ENCODE peak calls at places on chromosomes 13 and 19, in six cellular contexts. One of them, this sample, is unnamed.

GRCh38 chr19:55543567-55543966 is 1.8 kb downstream of the SBK3 start:
- DNase-seq in D341Med: no peak
- DNase-seq in effector memory CD8-positive, alpha-beta T cell: no peak
- DNase-seq in left ventricle myocardium inferior: no peak
- DNase-seq in CD8-positive, alpha-beta memory T cell: no peak
- DNase-seq in activated T-helper 1 cell treated with anti-CD3 and anti-CD28 coated beads, Interleukin-2, amount 50 U/mL, for 16 hours: no peak
- DNase-seq in this sample: no peak

GRCh38 chr13:34722931-34723330 is 219.1 kb upstream of the NBEA start:
- DNase-seq in activated T-helper 1 cell treated with anti-CD3 and anti-CD28 coated beads, Interleukin-2, amount 50 U/mL, for 16 hours: no peak
- DNase-seq in left ventricle myocardium inferior: no peak
- DNase-seq in D341Med: no peak
- DNase-seq in CD8-positive, alpha-beta memory T cell: no peak
- DNase-seq in effector memory CD8-positive, alpha-beta T cell: no peak
- DNase-seq in this sample: no peak

GRCh38 chr19:2117215-2117960 is 20.7 kb downstream of the IZUMO4 start:
- DNase-seq in CD8-positive, alpha-beta memory T cell: no peak
- DNase-seq in left ventricle myocardium inferior: no peak
- DNase-seq in activated T-helper 1 cell treated with anti-CD3 and anti-CD28 coated beads, Interleukin-2, amount 50 U/mL, for 16 hours: no peak
- DNase-seq in effector memory CD8-positive, alpha-beta T cell: no peak
- DNase-seq in D341Med: no peak
- DNase-seq in this sample: no peak

GRCh38 chr13:101654916-101655315 is 202.4 kb downstream of the ITGBL1 start:
- DNase-seq in D341Med: no peak
- DNase-seq in activated T-helper 1 cell treated with anti-CD3 and anti-CD28 coated beads, Interleukin-2, amount 50 U/mL, for 16 hours: no peak
- DNase-seq in left ventricle myocardium inferior: no peak
- DNase-seq in effector memory CD8-positive, alpha-beta T cell: no peak
- DNase-seq in CD8-positive, alpha-beta memory T cell: no peak
- DNase-seq in this sample: no peak

GRCh38 chr13:73722120-73722519 is 412.1 kb downstream of the KLF12 start:
- DNase-seq in effector memory CD8-positive, alpha-beta T cell: no peak
- DNase-seq in activated T-helper 1 cell treated with anti-CD3 and anti-CD28 coated beads, Interleukin-2, amount 50 U/mL, for 16 hours: no peak
- DNase-seq in D341Med: peak
- DNase-seq in CD8-positive, alpha-beta memory T cell: no peak
- DNase-seq in left ventricle myocardium inferior: no peak
- DNase-seq in this sample: no peak

GRCh38 chr13:103839460-103839859 is 773.2 kb upstream of the SLC10A2 start:
- DNase-seq in left ventricle myocardium inferior: no peak
- DNase-seq in effector memory CD8-positive, alpha-beta T cell: no peak
- DNase-seq in CD8-positive, alpha-beta memory T cell: no peak
- DNase-seq in activated T-helper 1 cell treated with anti-CD3 and anti-CD28 coated beads, Interleukin-2, amount 50 U/mL, for 16 hours: no peak
- DNase-seq in D341Med: no peak
- DNase-seq in this sample: no peak

GRCh38 chr19:13160557-13160956 is 10.3 kb downstream of the IER2 start:
- DNase-seq in activated T-helper 1 cell treated with anti-CD3 and anti-CD28 coated beads, Interleukin-2, amount 50 U/mL, for 16 hours: no peak
- DNase-seq in D341Med: no peak
- DNase-seq in effector memory CD8-positive, alpha-beta T cell: no peak
- DNase-seq in CD8-positive, alpha-beta memory T cell: no peak
- DNase-seq in left ventricle myocardium inferior: no peak
- DNase-seq in this sample: no peak

GRCh38 chr13:46154136-46154854 is 27.7 kb downstream of the LCP1 start:
- DNase-seq in D341Med: no peak
- DNase-seq in left ventricle myocardium inferior: no peak
- DNase-seq in effector memory CD8-positive, alpha-beta T cell: no peak
- DNase-seq in CD8-positive, alpha-beta memory T cell: no peak
- DNase-seq in activated T-helper 1 cell treated with anti-CD3 and anti-CD28 coated beads, Interleukin-2, amount 50 U/mL, for 16 hours: no peak
- DNase-seq in this sample: no peak

GRCh38 chr19:41616785-41617621 is 9.9 kb downstream of the CEACAM4 start:
- DNase-seq in CD8-positive, alpha-beta memory T cell: no peak
- DNase-seq in D341Med: no peak
- DNase-seq in activated T-helper 1 cell treated with anti-CD3 and anti-CD28 coated beads, Interleukin-2, amount 50 U/mL, for 16 hours: no peak
- DNase-seq in effector memory CD8-positive, alpha-beta T cell: no peak
- DNase-seq in left ventricle myocardium inferior: no peak
- DNase-seq in this sample: no peak

GRCh38 chr13:46211116-46211515 is 612 bp upstream of the LRRC63 start:
- DNase-seq in D341Med: no peak
- DNase-seq in activated T-helper 1 cell treated with anti-CD3 and anti-CD28 coated beads, Interleukin-2, amount 50 U/mL, for 16 hours: peak
- DNase-seq in left ventricle myocardium inferior: no peak
- DNase-seq in effector memory CD8-positive, alpha-beta T cell: peak
- DNase-seq in CD8-positive, alpha-beta memory T cell: no peak
- DNase-seq in this sample: no peak

GRCh38 chr13:25973085-25973484 is 78.7 kb downstream of the SHISA2 start:
- DNase-seq in left ventricle myocardium inferior: no peak
- DNase-seq in CD8-positive, alpha-beta memory T cell: no peak
- DNase-seq in D341Med: no peak
- DNase-seq in effector memory CD8-positive, alpha-beta T cell: no peak
- DNase-seq in activated T-helper 1 cell treated with anti-CD3 and anti-CD28 coated beads, Interleukin-2, amount 50 U/mL, for 16 hours: no peak
- DNase-seq in this sample: no peak

GRCh38 chr13:24040835-24041234 is 119.7 kb upstream of the SPATA13 start:
- DNase-seq in D341Med: no peak
- DNase-seq in activated T-helper 1 cell treated with anti-CD3 and anti-CD28 coated beads, Interleukin-2, amount 50 U/mL, for 16 hours: no peak
- DNase-seq in CD8-positive, alpha-beta memory T cell: no peak
- DNase-seq in effector memory CD8-positive, alpha-beta T cell: no peak
- DNase-seq in left ventricle myocardium inferior: no peak
- DNase-seq in this sample: no peak

GRCh38 chr13:99403458-99403971 is 96.3 kb upstream of the GPR183 start:
- DNase-seq in activated T-helper 1 cell treated with anti-CD3 and anti-CD28 coated beads, Interleukin-2, amount 50 U/mL, for 16 hours: no peak
- DNase-seq in CD8-positive, alpha-beta memory T cell: peak
- DNase-seq in effector memory CD8-positive, alpha-beta T cell: peak
- DNase-seq in D341Med: no peak
- DNase-seq in left ventricle myocardium inferior: no peak
- DNase-seq in this sample: no peak

GRCh38 chr13:32060319-32060924 is 28.8 kb downstream of the FRY start:
- DNase-seq in D341Med: no peak
- DNase-seq in effector memory CD8-positive, alpha-beta T cell: no peak
- DNase-seq in activated T-helper 1 cell treated with anti-CD3 and anti-CD28 coated beads, Interleukin-2, amount 50 U/mL, for 16 hours: no peak
- DNase-seq in left ventricle myocardium inferior: peak
- DNase-seq in CD8-positive, alpha-beta memory T cell: no peak
- DNase-seq in this sample: no peak

GRCh38 chr13:37747071-37747612 is 122.4 kb downstream of the TRPC4 start:
- DNase-seq in D341Med: no peak
- DNase-seq in left ventricle myocardium inferior: no peak
- DNase-seq in effector memory CD8-positive, alpha-beta T cell: no peak
- DNase-seq in CD8-positive, alpha-beta memory T cell: no peak
- DNase-seq in activated T-helper 1 cell treated with anti-CD3 and anti-CD28 coated beads, Interleukin-2, amount 50 U/mL, for 16 hours: no peak
- DNase-seq in this sample: no peak

GRCh38 chr19:55620410-55620809 is 4.0 kb downstream of the ZNF784 start:
- DNase-seq in effector memory CD8-positive, alpha-beta T cell: no peak
- DNase-seq in activated T-helper 1 cell treated with anti-CD3 and anti-CD28 coated beads, Interleukin-2, amount 50 U/mL, for 16 hours: no peak
- DNase-seq in left ventricle myocardium inferior: no peak
- DNase-seq in D341Med: no peak
- DNase-seq in CD8-positive, alpha-beta memory T cell: no peak
- DNase-seq in this sample: no peak

GRCh38 chr19:57068921-57069697 is 50.7 kb upstream of the USP29 start:
- DNase-seq in activated T-helper 1 cell treated with anti-CD3 and anti-CD28 coated beads, Interleukin-2, amount 50 U/mL, for 16 hours: no peak
- DNase-seq in left ventricle myocardium inferior: no peak
- DNase-seq in D341Med: peak
- DNase-seq in effector memory CD8-positive, alpha-beta T cell: no peak
- DNase-seq in CD8-positive, alpha-beta memory T cell: no peak
- DNase-seq in this sample: no peak